ENCODE peak calls at places on chromosomes 16 and 17, in nine cellular contexts. One of them, this sample, is unnamed.

GRCh38 chr17:44174427-44174826 is 3.9 kb downstream of the ASB16 start:
- DNase-seq in transverse colon: no peak
- DNase-seq in mesenchymal stem cell: no peak
- DNase-seq in left lung: no peak
- DNase-seq in fibroblast of lung: no peak
- DNase-seq in prostate gland: no peak
- DNase-seq in aorta: no peak
- DNase-seq in CD8-positive, alpha-beta T cell: no peak
- DNase-seq in HCT116: no peak
- DNase-seq in this sample: no peak

GRCh38 chr17:63356275-63356905 is 89.7 kb downstream of the CYB561 start:
- DNase-seq in transverse colon: no peak
- DNase-seq in mesenchymal stem cell: peak; percentile 40
- DNase-seq in left lung: no peak
- DNase-seq in fibroblast of lung: peak; percentile 90
- DNase-seq in prostate gland: no peak
- DNase-seq in aorta: no peak
- DNase-seq in CD8-positive, alpha-beta T cell: no peak
- DNase-seq in HCT116: peak; percentile 43
- DNase-seq in this sample: no peak

GRCh38 chr17:7864995-7865650 is 7.3 kb downstream of the CYB5D1 start:
- DNase-seq in transverse colon: no peak
- DNase-seq in mesenchymal stem cell: no peak
- DNase-seq in left lung: no peak
- DNase-seq in fibroblast of lung: no peak
- DNase-seq in prostate gland: no peak
- DNase-seq in aorta: no peak
- DNase-seq in CD8-positive, alpha-beta T cell: no peak
- DNase-seq in HCT116: no peak
- DNase-seq in this sample: no peak

GRCh38 chr16:77618951-77619350 is 103.4 kb upstream of the NUDT7 start:
- DNase-seq in transverse colon: no peak
- DNase-seq in mesenchymal stem cell: no peak
- DNase-seq in left lung: no peak
- DNase-seq in fibroblast of lung: no peak
- DNase-seq in prostate gland: no peak
- DNase-seq in aorta: no peak
- DNase-seq in CD8-positive, alpha-beta T cell: no peak
- DNase-seq in HCT116: no peak
- DNase-seq in this sample: no peak

GRCh38 chr17:28548417-28549130 is 3.9 kb downstream of the UNC119 start:
- DNase-seq in transverse colon: no peak
- DNase-seq in mesenchymal stem cell: no peak
- DNase-seq in left lung: no peak
- DNase-seq in fibroblast of lung: no peak
- DNase-seq in prostate gland: no peak
- DNase-seq in aorta: no peak
- DNase-seq in CD8-positive, alpha-beta T cell: no peak
- DNase-seq in HCT116: no peak
- DNase-seq in this sample: no peak

GRCh38 chr17:49316889-49317288 is 45.2 kb downstream of the ZNF652 start:
- DNase-seq in transverse colon: no peak
- DNase-seq in mesenchymal stem cell: no peak
- DNase-seq in left lung: no peak
- DNase-seq in fibroblast of lung: no peak
- DNase-seq in prostate gland: no peak
- DNase-seq in aorta: no peak
- DNase-seq in CD8-positive, alpha-beta T cell: no peak
- DNase-seq in HCT116: no peak
- DNase-seq in this sample: no peak

GRCh38 chr17:30113213-30113612 is 3.4 kb upstream of the NSRP1 start:
- DNase-seq in transverse colon: peak; percentile 79
- DNase-seq in mesenchymal stem cell: no peak
- DNase-seq in left lung: no peak
- DNase-seq in fibroblast of lung: no peak
- DNase-seq in prostate gland: peak; percentile 19
- DNase-seq in aorta: no peak
- DNase-seq in CD8-positive, alpha-beta T cell: no peak
- DNase-seq in HCT116: no peak
- DNase-seq in this sample: no peak

GRCh38 chr17:67067571-67068517 is 23.5 kb downstream of the CACNG1 start:
- DNase-seq in transverse colon: no peak
- DNase-seq in mesenchymal stem cell: no peak
- DNase-seq in left lung: no peak
- DNase-seq in fibroblast of lung: no peak
- DNase-seq in prostate gland: no peak
- DNase-seq in aorta: no peak
- DNase-seq in CD8-positive, alpha-beta T cell: no peak
- DNase-seq in HCT116: no peak
- DNase-seq in this sample: no peak

GRCh38 chr16:69113216-69113615 is 7.8 kb downstream of the HAS3 start:
- DNase-seq in transverse colon: no peak
- DNase-seq in mesenchymal stem cell: no peak
- DNase-seq in left lung: no peak
- DNase-seq in fibroblast of lung: no peak
- DNase-seq in prostate gland: no peak
- DNase-seq in aorta: no peak
- DNase-seq in CD8-positive, alpha-beta T cell: no peak
- DNase-seq in HCT116: no peak
- DNase-seq in this sample: no peak

GRCh38 chr16:49274936-49275730 is 6.5 kb downstream of the CBLN1 start:
- DNase-seq in transverse colon: no peak
- DNase-seq in mesenchymal stem cell: no peak
- DNase-seq in left lung: peak; percentile 67
- DNase-seq in fibroblast of lung: no peak
- DNase-seq in prostate gland: no peak
- DNase-seq in aorta: no peak
- DNase-seq in CD8-positive, alpha-beta T cell: no peak
- DNase-seq in HCT116: no peak
- DNase-seq in this sample: no peak

GRCh38 chr17:7497228-7497627 is 13.1 kb downstream of the POLR2A start:
- DNase-seq in transverse colon: no peak
- DNase-seq in mesenchymal stem cell: no peak
- DNase-seq in left lung: no peak
- DNase-seq in fibroblast of lung: no peak
- DNase-seq in prostate gland: no peak
- DNase-seq in aorta: no peak
- DNase-seq in CD8-positive, alpha-beta T cell: no peak
- DNase-seq in HCT116: no peak
- DNase-seq in this sample: no peak

GRCh38 chr17:80270836-80271235 is 10.2 kb downstream of the RNF213 start:
- DNase-seq in transverse colon: no peak
- DNase-seq in mesenchymal stem cell: peak; percentile 31
- DNase-seq in left lung: no peak
- DNase-seq in fibroblast of lung: peak; percentile 21
- DNase-seq in prostate gland: no peak
- DNase-seq in aorta: no peak
- DNase-seq in CD8-positive, alpha-beta T cell: no peak
- DNase-seq in HCT116: no peak
- DNase-seq in this sample: peak; percentile 67

GRCh38 chr17:68593331-68593710 is 7.8 kb downstream of the FAM20A start:
- DNase-seq in transverse colon: no peak
- DNase-seq in mesenchymal stem cell: no peak
- DNase-seq in left lung: no peak
- DNase-seq in fibroblast of lung: no peak
- DNase-seq in prostate gland: no peak
- DNase-seq in aorta: no peak
- DNase-seq in CD8-positive, alpha-beta T cell: no peak
- DNase-seq in HCT116: no peak
- DNase-seq in this sample: no peak

GRCh38 chr16:1871974-1872635 is at the start of gene MEIOB:
- DNase-seq in transverse colon: peak; percentile 30
- DNase-seq in mesenchymal stem cell: peak; percentile 39
- DNase-seq in left lung: no peak
- DNase-seq in fibroblast of lung: no peak
- DNase-seq in prostate gland: no peak
- DNase-seq in aorta: no peak
- DNase-seq in CD8-positive, alpha-beta T cell: peak; percentile 9
- DNase-seq in HCT116: no peak
- DNase-seq in this sample: peak; percentile 18

GRCh38 chr17:4087911-4088693 is 54.7 kb downstream of the ZZEF1 start:
- DNase-seq in transverse colon: no peak
- DNase-seq in mesenchymal stem cell: peak; percentile 41
- DNase-seq in left lung: no peak
- DNase-seq in fibroblast of lung: no peak
- DNase-seq in prostate gland: no peak
- DNase-seq in aorta: no peak
- DNase-seq in CD8-positive, alpha-beta T cell: no peak
- DNase-seq in HCT116: no peak
- DNase-seq in this sample: no peak

GRCh38 chr17:75588546-75589016 is 981 bp downstream of the MYO15B start:
- DNase-seq in transverse colon: peak; percentile 46
- DNase-seq in mesenchymal stem cell: no peak
- DNase-seq in left lung: peak; percentile 88
- DNase-seq in fibroblast of lung: no peak
- DNase-seq in prostate gland: peak; percentile 25
- DNase-seq in aorta: peak; percentile 65
- DNase-seq in CD8-positive, alpha-beta T cell: peak; percentile 20
- DNase-seq in HCT116: no peak
- DNase-seq in this sample: no peak

GRCh38 chr16:55701442-55702319 is 45.9 kb downstream of the SLC6A2 start:
- DNase-seq in transverse colon: peak; percentile 54
- DNase-seq in mesenchymal stem cell: peak; percentile 37
- DNase-seq in left lung: peak; percentile 85
- DNase-seq in fibroblast of lung: peak; percentile 34
- DNase-seq in prostate gland: peak; percentile 32
- DNase-seq in aorta: peak; percentile 70
- DNase-seq in CD8-positive, alpha-beta T cell: no peak
- DNase-seq in HCT116: peak; percentile 46
- DNase-seq in this sample: peak; percentile 35

DNA sequence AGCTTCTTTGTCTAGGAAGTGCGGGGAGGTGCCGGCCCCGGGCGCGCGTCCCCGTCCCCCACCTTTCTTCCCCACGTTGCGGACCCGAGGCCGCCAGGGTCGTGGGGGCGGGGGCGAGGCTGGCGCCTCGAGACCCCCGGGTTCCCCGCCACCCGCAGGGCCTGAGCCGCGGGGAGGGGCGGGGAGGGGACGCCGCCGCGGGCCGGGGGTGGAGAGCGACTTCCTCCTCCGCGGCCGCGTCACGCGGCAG is 1.8 kb upstream of the ACTG1 start:
- DNase-seq in transverse colon: no peak
- DNase-seq in mesenchymal stem cell: no peak
- DNase-seq in left lung: no peak
- DNase-seq in fibroblast of lung: no peak
- DNase-seq in prostate gland: no peak
- DNase-seq in aorta: no peak
- DNase-seq in CD8-positive, alpha-beta T cell: no peak
- DNase-seq in HCT116: no peak
- DNase-seq in this sample: no peak
- H3K4me1 ChIP-seq in transverse colon: peaks cover 54% of the 10 kb centered on the region
- H3K4me1 ChIP-seq in mesenchymal stem cell: peaks cover 41% of the 10 kb centered on the region
- H3K4me1 ChIP-seq in left lung: peaks cover 55% of the 10 kb centered on the region
- H3K4me1 ChIP-seq in fibroblast of lung: peaks cover 18% of the 10 kb centered on the region
- H3K4me1 ChIP-seq in prostate gland: peaks cover 9% of the 10 kb centered on the region
- H3K4me1 ChIP-seq in aorta: no peaks in the 10 kb centered on the region
- H3K4me1 ChIP-seq in CD8-positive, alpha-beta T cell: peaks cover 47% of the 10 kb centered on the region
- H3K4me1 ChIP-seq in HCT116: peaks cover 33% of the 10 kb centered on the region
- H3K4me1 ChIP-seq in this sample: peaks cover 12% of the 10 kb centered on the region

GRCh38 chr17:1241904-1242303 is 28.3 kb upstream of the BHLHA9 start:
- DNase-seq in transverse colon: no peak
- DNase-seq in mesenchymal stem cell: no peak
- DNase-seq in left lung: no peak
- DNase-seq in fibroblast of lung: peak; percentile 44
- DNase-seq in prostate gland: peak; percentile 17
- DNase-seq in aorta: no peak
- DNase-seq in CD8-positive, alpha-beta T cell: no peak
- DNase-seq in HCT116: no peak
- DNase-seq in this sample: no peak
- H3K27ac ChIP-seq in transverse colon: no peak overlapping the region
- H3K27ac ChIP-seq in mesenchymal stem cell: no peak overlapping the region
- H3K27ac ChIP-seq in left lung: no peak overlapping the region
- H3K27ac ChIP-seq in fibroblast of lung: no peak overlapping the region
- H3K27ac ChIP-seq in prostate gland: no peak overlapping the region
- H3K27ac ChIP-seq in aorta: no peak overlapping the region
- H3K27ac ChIP-seq in CD8-positive, alpha-beta T cell: no peak overlapping the region
- H3K27ac ChIP-seq in HCT116: no peak overlapping the region
- H3K27ac ChIP-seq in this sample: no peak overlapping the region

GRCh38 chr17:21286771-21287702 is 2.5 kb downstream of the MAP2K3 start:
- DNase-seq in transverse colon: peak; percentile 81
- DNase-seq in mesenchymal stem cell: no peak
- DNase-seq in left lung: peak; percentile 80
- DNase-seq in fibroblast of lung: no peak
- DNase-seq in prostate gland: no peak
- DNase-seq in aorta: no peak
- DNase-seq in CD8-positive, alpha-beta T cell: no peak
- DNase-seq in HCT116: peak; percentile 12
- DNase-seq in this sample: no peak

GRCh38 chr17:21289902-21290571 is 5.5 kb downstream of the MAP2K3 start:
- DNase-seq in transverse colon: no peak
- DNase-seq in mesenchymal stem cell: no peak
- DNase-seq in left lung: no peak
- DNase-seq in fibroblast of lung: no peak
- DNase-seq in prostate gland: no peak
- DNase-seq in aorta: no peak
- DNase-seq in CD8-positive, alpha-beta T cell: no peak
- DNase-seq in HCT116: no peak
- DNase-seq in this sample: no peak

GRCh38 chr17:21289175-21289901 is 4.8 kb downstream of the MAP2K3 start:
- DNase-seq in transverse colon: no peak
- DNase-seq in mesenchymal stem cell: no peak
- DNase-seq in left lung: peak; percentile 76
- DNase-seq in fibroblast of lung: no peak
- DNase-seq in prostate gland: no peak
- DNase-seq in aorta: no peak
- DNase-seq in CD8-positive, alpha-beta T cell: no peak
- DNase-seq in HCT116: no peak
- DNase-seq in this sample: no peak

GRCh38 chr17:21287703-21288449 is 3.4 kb downstream of the MAP2K3 start:
- DNase-seq in transverse colon: peak; percentile 99
- DNase-seq in mesenchymal stem cell: peak; percentile 99
- DNase-seq in left lung: peak; percentile 97
- DNase-seq in fibroblast of lung: peak; percentile 96
- DNase-seq in prostate gland: peak; percentile 94
- DNase-seq in aorta: peak; percentile 98
- DNase-seq in CD8-positive, alpha-beta T cell: peak; percentile 91
- DNase-seq in HCT116: peak; percentile 96
- DNase-seq in this sample: no peak

GRCh38 chr17:21288581-21289017 is 4.1 kb downstream of the MAP2K3 start:
- DNase-seq in transverse colon: no peak
- DNase-seq in mesenchymal stem cell: peak; percentile 41
- DNase-seq in left lung: peak; percentile 43
- DNase-seq in fibroblast of lung: no peak
- DNase-seq in prostate gland: no peak
- DNase-seq in aorta: no peak
- DNase-seq in CD8-positive, alpha-beta T cell: no peak
- DNase-seq in HCT116: no peak
- DNase-seq in this sample: no peak
- H3K4me1 ChIP-seq in transverse colon: peaks cover 48% of the 10 kb centered on the region
- H3K4me1 ChIP-seq in mesenchymal stem cell: peaks cover 57% of the 10 kb centered on the region
- H3K4me1 ChIP-seq in left lung: peaks cover 54% of the 10 kb centered on the region
- H3K4me1 ChIP-seq in fibroblast of lung: peaks cover 31% of the 10 kb centered on the region
- H3K4me1 ChIP-seq in prostate gland: peaks cover 29% of the 10 kb centered on the region
- H3K4me1 ChIP-seq in aorta: peaks cover 3% of the 10 kb centered on the region
- H3K4me1 ChIP-seq in CD8-positive, alpha-beta T cell: peaks cover 40% of the 10 kb centered on the region
- H3K4me1 ChIP-seq in HCT116: peaks cover 44% of the 10 kb centered on the region
- H3K4me1 ChIP-seq in this sample: no peaks in the 10 kb centered on the region

DNA sequence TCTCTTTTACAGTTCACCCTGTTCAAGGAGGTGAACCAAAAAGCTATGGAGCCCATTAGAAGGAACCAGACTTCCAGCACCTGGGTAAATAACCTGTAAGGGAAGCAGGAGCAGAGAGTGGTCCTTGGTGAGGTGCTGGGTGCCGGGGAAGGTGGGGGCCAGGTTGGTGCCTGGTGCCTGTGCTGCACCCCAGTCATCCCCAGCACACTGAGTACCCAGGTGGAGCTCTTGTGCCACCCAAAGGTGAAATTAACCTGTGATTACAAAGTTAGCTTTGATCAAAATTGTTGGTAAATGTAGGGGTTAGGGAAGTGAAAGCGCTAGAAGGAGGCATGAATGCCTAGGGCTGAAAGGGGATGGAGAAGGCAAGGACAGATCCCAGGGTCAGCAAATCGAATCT is 58.6 kb downstream of the CDRT4 start:
- DNase-seq in transverse colon: no peak
- DNase-seq in mesenchymal stem cell: no peak
- DNase-seq in left lung: no peak
- DNase-seq in fibroblast of lung: no peak
- DNase-seq in prostate gland: no peak
- DNase-seq in aorta: no peak
- DNase-seq in CD8-positive, alpha-beta T cell: no peak
- DNase-seq in HCT116: no peak
- DNase-seq in this sample: no peak
- H3K27ac ChIP-seq in transverse colon: peak overlapping the region; percentile 74
- H3K27ac ChIP-seq in mesenchymal stem cell: no peak overlapping the region
- H3K27ac ChIP-seq in left lung: peak overlapping the region; percentile 80
- H3K27ac ChIP-seq in fibroblast of lung: no peak overlapping the region
- H3K27ac ChIP-seq in prostate gland: no peak overlapping the region
- H3K27ac ChIP-seq in aorta: no peak overlapping the region
- H3K27ac ChIP-seq in CD8-positive, alpha-beta T cell: no peak overlapping the region
- H3K27ac ChIP-seq in HCT116: no peak overlapping the region
- H3K27ac ChIP-seq in this sample: no peak overlapping the region